ENCODE peak calls at places on chromosomes 1 and 21, in ten cellular contexts. One of them, this sample, is unnamed.

GRCh38 chr1:212526111-212526491 is 82.5 kb upstream of the ATF3 start:
- DNase-seq in upper lobe of right lung: no peak
- DNase-seq in A673: no peak
- DNase-seq in A549: no peak
- DNase-seq in lung: no peak
- DNase-seq in HepG2: no peak
- DNase-seq in left ventricle myocardium inferior: no peak
- DNase-seq in cardiac muscle cell: no peak
- DNase-seq in pancreas: no peak
- DNase-seq in lower lobe of right lung: no peak
- DNase-seq in this sample: no peak

GRCh38 chr1:201769966-201770365 is 59.0 kb upstream of the IPO9 start:
- DNase-seq in cardiac muscle cell: peak; percentile 93
- DNase-seq in left ventricle myocardium inferior: peak; percentile 42
- DNase-seq in A673: no peak
- DNase-seq in lower lobe of right lung: no peak
- DNase-seq in HepG2: no peak
- DNase-seq in A549: no peak
- DNase-seq in lung: no peak
- DNase-seq in pancreas: no peak
- DNase-seq in upper lobe of right lung: no peak
- DNase-seq in this sample: no peak

GRCh38 chr21:23930565-23930964 is 1676.7 kb downstream of the MRPL39 start:
- DNase-seq in HepG2: no peak
- DNase-seq in upper lobe of right lung: no peak
- DNase-seq in cardiac muscle cell: no peak
- DNase-seq in A673: no peak
- DNase-seq in lung: no peak
- DNase-seq in lower lobe of right lung: no peak
- DNase-seq in pancreas: no peak
- DNase-seq in left ventricle myocardium inferior: no peak
- DNase-seq in A549: no peak
- DNase-seq in this sample: no peak

GRCh38 chr1:236717811-236718210 is 31.5 kb downstream of the ACTN2 start:
- DNase-seq in lung: no peak
- DNase-seq in left ventricle myocardium inferior: no peak
- DNase-seq in HepG2: no peak
- DNase-seq in pancreas: no peak
- DNase-seq in A673: no peak
- DNase-seq in lower lobe of right lung: no peak
- DNase-seq in A549: no peak
- DNase-seq in cardiac muscle cell: no peak
- DNase-seq in upper lobe of right lung: no peak
- DNase-seq in this sample: no peak

GRCh38 chr1:21030201-21030600 is 146.5 kb downstream of the EIF4G3 start:
- DNase-seq in left ventricle myocardium inferior: no peak
- DNase-seq in upper lobe of right lung: no peak
- DNase-seq in pancreas: no peak
- DNase-seq in A673: no peak
- DNase-seq in cardiac muscle cell: no peak
- DNase-seq in lung: no peak
- DNase-seq in lower lobe of right lung: no peak
- DNase-seq in A549: no peak
- DNase-seq in HepG2: no peak
- DNase-seq in this sample: no peak

GRCh38 chr1:63679076-63679475 is 85.9 kb downstream of the PGM1 start:
- DNase-seq in upper lobe of right lung: no peak
- DNase-seq in lower lobe of right lung: no peak
- DNase-seq in HepG2: no peak
- DNase-seq in left ventricle myocardium inferior: no peak
- DNase-seq in lung: no peak
- DNase-seq in A549: no peak
- DNase-seq in pancreas: no peak
- DNase-seq in A673: no peak
- DNase-seq in cardiac muscle cell: peak; percentile 40
- DNase-seq in this sample: no peak

GRCh38 chr21:36504067-36505058 is 24.4 kb upstream of the CLDN14 start:
- DNase-seq in left ventricle myocardium inferior: no peak
- DNase-seq in cardiac muscle cell: peak; percentile 68
- DNase-seq in upper lobe of right lung: no peak
- DNase-seq in A673: peak; percentile 72
- DNase-seq in A549: peak; percentile 44
- DNase-seq in HepG2: peak; percentile 27
- DNase-seq in lower lobe of right lung: no peak
- DNase-seq in pancreas: peak; percentile 37
- DNase-seq in lung: no peak
- DNase-seq in this sample: no peak

GRCh38 chr1:44828003-44828651 is 14.9 kb downstream of the PTCH2 start:
- DNase-seq in A549: no peak
- DNase-seq in left ventricle myocardium inferior: no peak
- DNase-seq in A673: no peak
- DNase-seq in upper lobe of right lung: peak; percentile 63
- DNase-seq in cardiac muscle cell: no peak
- DNase-seq in lung: no peak
- DNase-seq in HepG2: no peak
- DNase-seq in pancreas: no peak
- DNase-seq in lower lobe of right lung: no peak
- DNase-seq in this sample: no peak

GRCh38 chr1:178483251-178483957 is 13.4 kb downstream of the CLEC20A start:
- DNase-seq in upper lobe of right lung: no peak
- DNase-seq in cardiac muscle cell: no peak
- DNase-seq in lung: no peak
- DNase-seq in A549: no peak
- DNase-seq in left ventricle myocardium inferior: no peak
- DNase-seq in A673: no peak
- DNase-seq in lower lobe of right lung: no peak
- DNase-seq in pancreas: no peak
- DNase-seq in HepG2: no peak
- DNase-seq in this sample: no peak

GRCh38 chr1:167717351-167717750 is 4.4 kb upstream of the MPZL1 start:
- DNase-seq in upper lobe of right lung: no peak
- DNase-seq in lung: no peak
- DNase-seq in A673: no peak
- DNase-seq in lower lobe of right lung: no peak
- DNase-seq in A549: no peak
- DNase-seq in pancreas: no peak
- DNase-seq in cardiac muscle cell: peak; percentile 19
- DNase-seq in left ventricle myocardium inferior: no peak
- DNase-seq in HepG2: no peak
- DNase-seq in this sample: no peak

GRCh38 chr1:64484651-64485050 is 14.7 kb downstream of the CACHD1 start:
- DNase-seq in pancreas: no peak
- DNase-seq in HepG2: no peak
- DNase-seq in A549: no peak
- DNase-seq in left ventricle myocardium inferior: no peak
- DNase-seq in lung: no peak
- DNase-seq in cardiac muscle cell: no peak
- DNase-seq in upper lobe of right lung: no peak
- DNase-seq in lower lobe of right lung: no peak
- DNase-seq in A673: no peak
- DNase-seq in this sample: no peak

GRCh38 chr21:43768868-43769167 is 7.3 kb downstream of the CSTB start:
- DNase-seq in A673: no peak
- DNase-seq in A549: no peak
- DNase-seq in cardiac muscle cell: no peak
- DNase-seq in pancreas: no peak
- DNase-seq in HepG2: no peak
- DNase-seq in lung: no peak
- DNase-seq in lower lobe of right lung: no peak
- DNase-seq in upper lobe of right lung: no peak
- DNase-seq in left ventricle myocardium inferior: no peak
- DNase-seq in this sample: no peak

GRCh38 chr1:17403081-17403480 is 31.1 kb downstream of the PADI6 start:
- DNase-seq in left ventricle myocardium inferior: no peak
- DNase-seq in lung: no peak
- DNase-seq in cardiac muscle cell: no peak
- DNase-seq in A549: no peak
- DNase-seq in pancreas: no peak
- DNase-seq in A673: no peak
- DNase-seq in HepG2: no peak
- DNase-seq in lower lobe of right lung: no peak
- DNase-seq in upper lobe of right lung: no peak
- DNase-seq in this sample: peak; percentile 41

GRCh38 chr21:31136891-31137290 is 98.6 kb upstream of the KRTAP19-8 start:
- DNase-seq in upper lobe of right lung: no peak
- DNase-seq in lower lobe of right lung: no peak
- DNase-seq in A549: no peak
- DNase-seq in cardiac muscle cell: peak; percentile 93
- DNase-seq in HepG2: no peak
- DNase-seq in A673: peak; percentile 73
- DNase-seq in lung: no peak
- DNase-seq in pancreas: no peak
- DNase-seq in left ventricle myocardium inferior: no peak
- DNase-seq in this sample: no peak

DNA sequence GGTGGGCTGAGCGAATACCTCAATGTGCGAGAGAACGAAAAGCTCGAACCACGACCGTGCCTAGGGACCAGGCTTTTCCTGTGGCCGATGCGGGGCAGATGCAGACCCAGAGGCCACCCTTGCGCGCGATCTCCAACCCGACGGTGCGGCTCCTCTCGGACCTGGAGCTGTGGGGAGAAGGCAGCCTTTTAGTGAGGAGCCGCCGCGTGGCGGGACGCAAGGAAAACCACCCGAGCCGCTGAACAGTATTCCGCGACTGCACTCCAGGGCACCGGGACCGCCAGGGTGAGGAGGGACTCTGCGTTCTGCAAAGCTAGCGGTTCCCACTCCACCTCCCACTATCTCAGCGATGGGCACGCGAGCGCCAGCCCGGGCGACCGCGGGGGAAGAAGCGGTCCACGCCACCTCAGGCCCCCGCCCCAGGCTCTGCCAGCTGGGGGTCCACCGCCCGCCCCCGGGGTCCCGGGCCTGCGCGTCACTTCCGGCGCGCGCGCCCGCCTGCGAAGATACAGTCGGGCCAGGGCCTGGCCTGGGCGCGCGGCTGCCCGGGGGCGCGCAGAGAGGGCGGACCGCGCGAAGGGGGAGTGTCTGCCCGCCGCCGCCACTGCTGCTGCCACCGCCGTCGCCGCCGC is 66.5 kb upstream of the PRKACB start:
- DNase-seq in A549: peak; percentile 76
- DNase-seq in pancreas: peak; percentile 74
- DNase-seq in upper lobe of right lung: peak; percentile 81
- DNase-seq in lung: peak; percentile 56
- DNase-seq in HepG2: peak; percentile 47
- DNase-seq in lower lobe of right lung: peak; percentile 69
- DNase-seq in cardiac muscle cell: peak; percentile 84
- DNase-seq in A673: peak; percentile 93
- DNase-seq in left ventricle myocardium inferior: peak; percentile 66
- DNase-seq in this sample: peak; percentile 36
- TF ChIP-seq CTCF in A549: no peak
- TF ChIP-seq CTCF in pancreas: no peak
- TF ChIP-seq CTCF in upper lobe of right lung: peak; percentile 10
- TF ChIP-seq CTCF in lung: no peak
- TF ChIP-seq CTCF in HepG2: no peak
- TF ChIP-seq CTCF in lower lobe of right lung: no peak
- TF ChIP-seq CTCF in cardiac muscle cell: no peak
- TF ChIP-seq CTCF in A673: no peak
- TF ChIP-seq CTCF in left ventricle myocardium inferior: peak; percentile 3
- TF ChIP-seq CTCF in this sample: no peak

GRCh38 chr1:209769171-209769904 is 13.5 kb downstream of the TRAF3IP3 start:
- DNase-seq in lower lobe of right lung: peak; percentile 75
- DNase-seq in lung: peak; percentile 61
- DNase-seq in pancreas: no peak
- DNase-seq in left ventricle myocardium inferior: peak; percentile 74
- DNase-seq in A673: peak; percentile 91
- DNase-seq in cardiac muscle cell: peak; percentile 96
- DNase-seq in upper lobe of right lung: peak; percentile 76
- DNase-seq in HepG2: no peak
- DNase-seq in A549: no peak
- DNase-seq in this sample: peak; percentile 68
- H3K27ac ChIP-seq in lower lobe of right lung: peak overlapping the region; percentile 50
- H3K27ac ChIP-seq in lung: peak overlapping the region; percentile 38
- H3K27ac ChIP-seq in pancreas: peak overlapping the region; percentile 39
- H3K27ac ChIP-seq in left ventricle myocardium inferior: peak overlapping the region; percentile 89
- H3K27ac ChIP-seq in A673: peak overlapping the region; percentile 89
- H3K27ac ChIP-seq in cardiac muscle cell: peak overlapping the region; percentile 91
- H3K27ac ChIP-seq in upper lobe of right lung: peak overlapping the region; percentile 77
- H3K27ac ChIP-seq in HepG2: no peak overlapping the region
- H3K27ac ChIP-seq in A549: no peak overlapping the region
- H3K27ac ChIP-seq in this sample: peak overlapping the region; percentile 84

GRCh38 chr1:169383449-169383848 is 15.5 kb downstream of the BLZF1 start:
- DNase-seq in upper lobe of right lung: no peak
- DNase-seq in left ventricle myocardium inferior: no peak
- DNase-seq in lower lobe of right lung: no peak
- DNase-seq in cardiac muscle cell: no peak
- DNase-seq in A549: no peak
- DNase-seq in lung: no peak
- DNase-seq in A673: no peak
- DNase-seq in HepG2: no peak
- DNase-seq in pancreas: no peak
- DNase-seq in this sample: no peak

GRCh38 chr1:169390303-169390702 is 22.3 kb downstream of the BLZF1 start:
- DNase-seq in lung: no peak
- DNase-seq in A673: no peak
- DNase-seq in A549: no peak
- DNase-seq in upper lobe of right lung: no peak
- DNase-seq in cardiac muscle cell: no peak
- DNase-seq in left ventricle myocardium inferior: no peak
- DNase-seq in pancreas: no peak
- DNase-seq in HepG2: no peak
- DNase-seq in lower lobe of right lung: no peak
- DNase-seq in this sample: no peak

GRCh38 chr1:169392406-169392805 is 24.4 kb downstream of the BLZF1 start:
- DNase-seq in HepG2: no peak
- DNase-seq in A549: no peak
- DNase-seq in upper lobe of right lung: no peak
- DNase-seq in cardiac muscle cell: peak; percentile 10
- DNase-seq in left ventricle myocardium inferior: no peak
- DNase-seq in A673: no peak
- DNase-seq in lung: no peak
- DNase-seq in pancreas: no peak
- DNase-seq in lower lobe of right lung: no peak
- DNase-seq in this sample: no peak

GRCh38 chr1:169387383-169387782 is 19.4 kb downstream of the BLZF1 start:
- DNase-seq in left ventricle myocardium inferior: no peak
- DNase-seq in lower lobe of right lung: no peak
- DNase-seq in HepG2: no peak
- DNase-seq in pancreas: no peak
- DNase-seq in upper lobe of right lung: no peak
- DNase-seq in lung: no peak
- DNase-seq in A673: no peak
- DNase-seq in A549: no peak
- DNase-seq in cardiac muscle cell: no peak
- DNase-seq in this sample: no peak
- TF ChIP-seq CTCF in left ventricle myocardium inferior: no peak
- TF ChIP-seq CTCF in lower lobe of right lung: no peak
- TF ChIP-seq CTCF in HepG2: no peak
- TF ChIP-seq CTCF in pancreas: no peak
- TF ChIP-seq CTCF in upper lobe of right lung: no peak
- TF ChIP-seq CTCF in lung: no peak
- TF ChIP-seq CTCF in A673: no peak
- TF ChIP-seq CTCF in A549: no peak
- TF ChIP-seq CTCF in cardiac muscle cell: no peak
- TF ChIP-seq CTCF in this sample: no peak

DNA sequence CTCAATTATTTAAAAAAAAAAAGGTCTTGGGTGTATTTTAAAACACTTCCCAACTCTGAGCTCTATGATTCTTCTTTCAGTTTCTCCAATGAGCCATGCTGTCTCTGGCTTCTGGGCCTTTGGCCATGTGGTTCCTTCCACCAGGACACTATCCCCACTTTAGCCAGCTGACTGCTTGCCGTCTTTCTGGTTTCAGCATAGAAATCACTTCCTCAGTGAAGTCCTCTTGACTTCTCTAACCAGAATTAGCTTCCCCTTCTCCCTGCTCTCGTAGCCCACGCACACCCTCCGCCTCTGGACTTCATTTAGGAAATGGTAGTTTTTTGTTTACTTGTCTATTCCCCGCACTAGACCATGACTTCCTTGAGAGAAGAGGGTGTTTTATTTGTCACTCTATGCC is 1.1 kb upstream of the DIO1 start:
- DNase-seq in HepG2: no peak
- DNase-seq in pancreas: no peak
- DNase-seq in lower lobe of right lung: peak; percentile 67
- DNase-seq in A549: no peak
- DNase-seq in upper lobe of right lung: peak; percentile 75
- DNase-seq in left ventricle myocardium inferior: no peak
- DNase-seq in lung: no peak
- DNase-seq in cardiac muscle cell: no peak
- DNase-seq in A673: no peak
- DNase-seq in this sample: no peak
- H3K27ac ChIP-seq in HepG2: no peak overlapping the region
- H3K27ac ChIP-seq in pancreas: no peak overlapping the region
- H3K27ac ChIP-seq in lower lobe of right lung: peak overlapping the region; percentile 65
- H3K27ac ChIP-seq in A549: no peak overlapping the region
- H3K27ac ChIP-seq in upper lobe of right lung: peak overlapping the region; percentile 55
- H3K27ac ChIP-seq in left ventricle myocardium inferior: peak overlapping the region; percentile 21
- H3K27ac ChIP-seq in lung: no peak overlapping the region
- H3K27ac ChIP-seq in cardiac muscle cell: no peak overlapping the region
- H3K27ac ChIP-seq in A673: no peak overlapping the region
- H3K27ac ChIP-seq in this sample: peak overlapping the region; percentile 32

This sample was measured in breast epithelium.